ENCODE peak calls at places on chromosomes 5 and 9, in four cellular contexts. J is GM23338, U is colonic mucosa, K is heart right ventricle. L is an unnamed sample. For H3K4me1, the result is how much of the 10 kb centered on the place peaks cover.

GRCh38 chr5:43039468-43040286 is 442 bp downstream of the ANXA2R start:
- DNase-seq in K (peak), U (peak), J (peak), L (peak)

GRCh38 chr9:34381323-34381722 is 4.6 kb upstream of the MYORG start:
- DNase-seq in U (peak), K (peak), J (peak), L (no peak)

GRCh38 chr5:31193591-31194457 is at the start of gene CDH6:
- DNase-seq in U (no peak), J (peak), K (peak), L (no peak)

GRCh38 chr5:168295574-168296201 is 4.2 kb downstream of the WWC1 start:
- DNase-seq in U (no peak), K (no peak), J (peak), L (no peak)

GRCh38 chr5:165940541-165940940 is 2350.9 kb upstream of the WWC1 start:
- DNase-seq in J (no peak), K (no peak), U (no peak), L (no peak)

GRCh38 chr9:126489604-126490593 is 123.8 kb upstream of the LMX1B start:
- DNase-seq in K (no peak), J (no peak), U (no peak), L (no peak)

GRCh38 chr5:53568868-53569267 is 8.4 kb downstream of the NDUFS4 start:
- DNase-seq in K (no peak), U (no peak), J (no peak), L (no peak)

GRCh38 chr5:36690041-36690941 is 83.9 kb downstream of the SLC1A3 start:
- DNase-seq in K (peak), J (peak), U (peak), L (peak)

GRCh38 chr5:143245929-143246561 is 157.4 kb downstream of the NR3C1 start:
- DNase-seq in K (no peak), J (no peak), U (no peak), L (no peak)

GRCh38 chr5:40198736-40199135 is 481.0 kb upstream of the PTGER4 start:
- DNase-seq in U (no peak), J (no peak), K (no peak), L (no peak)

GRCh38 chr9:73871636-73872035 is 625.5 kb upstream of the RORB start:
- DNase-seq in K (no peak), U (no peak), J (peak), L (no peak)

GRCh38 chr5:116536279-116537161 is 38.1 kb downstream of the SEMA6A start:
- DNase-seq in K (no peak), U (peak), J (no peak), L (no peak)

GRCh38 chr5:158326241-158326640 is 467.3 kb upstream of the CLINT1 start:
- DNase-seq in J (peak), K (no peak), U (no peak), L (no peak)

GRCh38 chr5:166708271-166708670 is 1583.2 kb upstream of the WWC1 start:
- DNase-seq in K (no peak), J (no peak), U (no peak), L (no peak)

GRCh38 chr5:96920956-96921355 is 14.9 kb upstream of the LNPEP start:
- DNase-seq in U (no peak), K (no peak), J (no peak), L (no peak)

GRCh38 chr5:96926275-96926674 is 9.6 kb upstream of the LNPEP start:
- DNase-seq in U (no peak), J (no peak), K (no peak), L (no peak)

GRCh38 chr5:96922452-96923244 is 13.2 kb upstream of the LNPEP start:
- DNase-seq in J (no peak), U (no peak), K (no peak), L (no peak)

GRCh38 chr5:96927008-96927407 is 8.9 kb upstream of the LNPEP start:
- DNase-seq in K (no peak), U (no peak), J (no peak), L (no peak)

DNA sequence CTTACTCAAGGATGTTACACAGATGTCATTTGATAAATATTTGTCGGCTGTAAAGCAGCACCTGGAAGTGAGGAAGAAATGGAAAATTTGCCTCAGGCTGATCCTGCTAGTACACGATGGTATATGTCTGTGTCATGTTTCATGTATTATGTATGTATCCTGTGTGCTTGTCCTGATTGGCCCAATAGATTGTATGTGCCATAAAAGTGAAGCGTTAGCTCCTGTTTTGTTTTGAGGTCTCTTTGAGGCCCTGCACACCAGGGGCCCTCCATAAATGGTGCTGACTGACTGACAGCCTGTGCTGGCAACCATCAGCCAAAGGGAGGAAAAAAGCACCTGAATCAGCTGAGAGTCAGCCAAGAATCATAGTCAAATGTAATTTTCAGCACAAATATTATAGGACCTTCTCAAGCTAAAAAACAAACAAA is 11.8 kb upstream of the LNPEP start:
- DNase-seq in J (no peak), U (no peak), K (no peak), L (peak)
- H3K4me3 ChIP-seq in J (no peak), U (no peak), K (no peak), L (no peak)

DNA sequence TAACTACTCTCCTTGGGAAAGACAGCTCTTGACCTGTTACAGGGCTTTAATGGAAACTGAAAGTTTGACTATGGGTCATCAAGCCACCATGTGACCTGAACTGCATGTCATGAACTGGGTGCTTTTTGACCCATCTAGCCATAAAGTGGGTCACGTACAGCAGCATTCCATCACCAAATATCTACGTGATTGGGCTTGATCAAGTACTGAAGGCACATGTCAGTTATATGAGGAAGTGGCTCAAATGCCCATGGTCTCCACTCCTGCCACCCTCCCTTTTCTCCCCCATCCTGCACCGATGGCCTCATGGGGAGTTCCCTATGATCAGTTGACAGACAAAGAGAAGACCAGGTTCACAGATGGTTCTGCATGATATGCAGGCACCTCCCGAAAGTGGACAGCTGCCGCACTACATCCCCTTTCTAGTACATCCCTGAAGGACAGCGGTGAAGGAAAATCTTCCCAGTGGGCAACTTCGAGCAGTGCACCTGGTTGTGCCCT is 7.3 kb upstream of the FCN1 start:
- DNase-seq in J (no peak), K (no peak), U (no peak), L (no peak)
- H3K27ac ChIP-seq in J (no peak), K (no peak), U (no peak), L (no peak)

DNA sequence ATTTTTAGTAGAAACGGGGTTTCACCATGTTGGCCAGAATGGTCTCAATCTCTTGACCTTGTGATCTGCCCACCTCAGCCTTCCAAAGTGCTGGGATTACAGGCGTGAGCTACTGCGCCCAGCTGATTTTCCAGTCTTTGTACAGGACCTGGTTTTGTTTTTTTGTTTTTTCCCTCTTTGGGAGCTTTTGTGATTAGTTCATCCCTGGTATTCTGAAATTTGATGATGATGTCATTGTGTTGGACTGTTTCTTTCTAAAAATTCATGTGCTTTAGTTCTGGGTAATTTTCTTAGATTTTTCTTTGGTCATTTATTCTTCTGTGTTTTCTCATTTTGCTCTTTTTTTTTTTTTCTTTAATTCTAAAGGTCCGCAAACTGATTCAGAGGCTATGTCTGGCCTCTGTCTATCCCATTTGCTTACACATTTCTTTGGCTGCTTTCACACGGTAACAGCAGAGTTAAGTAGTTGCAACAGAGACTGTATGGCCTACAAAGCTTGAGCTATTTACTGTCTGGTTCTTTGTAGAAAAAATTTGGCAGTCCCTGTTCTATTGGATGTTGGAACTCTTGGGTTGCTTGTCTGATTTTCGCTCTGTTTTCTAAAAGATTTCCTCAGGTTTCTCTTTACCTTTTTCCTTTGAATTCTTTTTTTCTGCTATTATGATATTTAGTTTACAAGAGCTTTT is 24.8 kb downstream of the STX17 start:
- DNase-seq in U (no peak), K (no peak), J (no peak), L (no peak)
- H3K4me1 ChIP-seq in U (under half), K (under half), J (under half), L (under half)

GRCh38 chr9:132164604-132165362 is 2.9 kb downstream of the NTNG2 start:
- DNase-seq in J (no peak), U (peak), K (no peak), L (no peak)
- H3K4me3 ChIP-seq in J (peak), U (no peak), K (peak), L (no peak)

DNA sequence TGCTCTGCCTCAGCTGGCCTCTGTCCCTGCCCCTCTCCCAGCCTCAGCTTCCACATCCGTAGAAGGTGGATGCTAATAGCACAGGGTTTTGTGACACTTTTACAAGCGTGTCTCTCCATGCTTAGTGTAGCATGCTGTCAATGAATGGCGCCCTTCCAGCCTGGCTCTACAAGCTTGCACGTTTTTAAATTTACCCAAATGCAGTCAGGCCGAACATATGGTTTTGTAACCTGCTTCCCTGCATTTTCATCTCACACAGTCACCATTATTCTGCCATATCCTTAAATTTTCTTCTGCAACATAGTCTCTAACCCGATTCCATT is 28.8 kb downstream of the FAM163B start:
- DNase-seq in K (no peak), J (no peak), U (no peak), L (no peak)
- H3K27ac ChIP-seq in K (no peak), J (no peak), U (no peak), L (no peak)

DNA sequence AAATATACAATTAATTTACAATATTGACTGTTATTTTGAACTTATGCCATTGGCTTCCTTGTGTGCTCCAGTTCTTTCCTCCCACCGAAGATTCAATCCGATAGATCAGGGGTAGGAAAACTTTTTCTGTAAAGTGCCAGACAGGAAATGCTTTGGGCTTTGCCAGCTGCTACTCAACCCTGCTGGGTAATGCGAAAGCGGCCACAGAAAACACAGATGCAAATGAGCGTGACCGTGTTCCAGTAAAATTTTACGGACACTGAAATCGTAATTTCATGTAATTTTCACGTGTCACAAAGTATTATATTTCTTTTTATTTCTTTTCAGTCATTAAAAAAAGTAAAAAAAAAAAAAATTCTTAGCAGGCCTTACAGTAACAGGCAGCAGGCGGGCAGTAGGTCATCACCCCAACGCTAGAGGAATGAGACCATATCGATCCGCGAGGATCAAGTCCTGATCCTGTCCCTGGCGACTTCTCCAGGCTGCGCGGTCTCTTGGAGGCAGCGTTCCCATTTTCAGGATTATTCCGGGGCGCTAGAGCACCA is 604 bp downstream of the NMRK1 start:
- DNase-seq in J (peak), K (no peak), U (peak), L (no peak)
- H3K4me1 ChIP-seq in J (under half), K (under half), U (under half), L (under half)

L was measured in CD8-positive, alpha-beta T cell.